ENCODE peak calls at places on chromosomes 11 and 22, in seven cellular contexts. One of them, this sample, is unnamed.

GRCh38 chr11:112661571-112661970 is 299.6 kb upstream of the NCAM1 start:
- DNase-seq in IMR-90: no peak
- DNase-seq in fibroblast of pulmonary artery: no peak
- DNase-seq in sigmoid colon: no peak
- DNase-seq in stromal cell of bone marrow: no peak
- DNase-seq in endodermal cell: no peak
- DNase-seq in HFFc6: no peak
- DNase-seq in this sample: no peak

GRCh38 chr22:37218399-37218770 is 6.1 kb upstream of the SSTR3 start:
- DNase-seq in IMR-90: no peak
- DNase-seq in fibroblast of pulmonary artery: no peak
- DNase-seq in sigmoid colon: no peak
- DNase-seq in stromal cell of bone marrow: no peak
- DNase-seq in endodermal cell: no peak
- DNase-seq in HFFc6: no peak
- DNase-seq in this sample: no peak

GRCh38 chr11:75337195-75337654 is 14.2 kb downstream of the ARRB1 start:
- DNase-seq in IMR-90: peak
- DNase-seq in fibroblast of pulmonary artery: no peak
- DNase-seq in sigmoid colon: peak
- DNase-seq in stromal cell of bone marrow: peak
- DNase-seq in endodermal cell: peak
- DNase-seq in HFFc6: peak
- DNase-seq in this sample: peak

GRCh38 chr11:34086554-34087278 is 18.7 kb upstream of the NAT10 start:
- DNase-seq in IMR-90: peak
- DNase-seq in fibroblast of pulmonary artery: no peak
- DNase-seq in sigmoid colon: no peak
- DNase-seq in stromal cell of bone marrow: no peak
- DNase-seq in endodermal cell: no peak
- DNase-seq in HFFc6: peak
- DNase-seq in this sample: no peak

GRCh38 chr11:62456630-62457029 is 37.8 kb downstream of the SCGB1A1 start:
- DNase-seq in IMR-90: no peak
- DNase-seq in fibroblast of pulmonary artery: no peak
- DNase-seq in sigmoid colon: no peak
- DNase-seq in stromal cell of bone marrow: no peak
- DNase-seq in endodermal cell: peak
- DNase-seq in HFFc6: no peak
- DNase-seq in this sample: no peak

GRCh38 chr11:76861490-76861953 is 804 bp downstream of the ACER3 start:
- DNase-seq in IMR-90: no peak
- DNase-seq in fibroblast of pulmonary artery: no peak
- DNase-seq in sigmoid colon: no peak
- DNase-seq in stromal cell of bone marrow: no peak
- DNase-seq in endodermal cell: peak
- DNase-seq in HFFc6: no peak
- DNase-seq in this sample: no peak

GRCh38 chr11:124886476-124886875 is 11.2 kb downstream of the ROBO4 start:
- DNase-seq in IMR-90: no peak
- DNase-seq in fibroblast of pulmonary artery: no peak
- DNase-seq in sigmoid colon: peak
- DNase-seq in stromal cell of bone marrow: no peak
- DNase-seq in endodermal cell: peak
- DNase-seq in HFFc6: no peak
- DNase-seq in this sample: no peak

GRCh38 chr11:79437274-79437980 is 3.4 kb downstream of the TENM4 start:
- DNase-seq in IMR-90: peak
- DNase-seq in fibroblast of pulmonary artery: no peak
- DNase-seq in sigmoid colon: peak
- DNase-seq in stromal cell of bone marrow: no peak
- DNase-seq in endodermal cell: peak
- DNase-seq in HFFc6: peak
- DNase-seq in this sample: peak

GRCh38 chr11:134686418-134686817 is 274.4 kb upstream of the B3GAT1 start:
- DNase-seq in IMR-90: no peak
- DNase-seq in fibroblast of pulmonary artery: no peak
- DNase-seq in sigmoid colon: no peak
- DNase-seq in stromal cell of bone marrow: no peak
- DNase-seq in endodermal cell: peak
- DNase-seq in HFFc6: no peak
- DNase-seq in this sample: no peak

GRCh38 chr11:73326929-73327811 is 19.1 kb downstream of the ARHGEF17 start:
- DNase-seq in IMR-90: peak
- DNase-seq in fibroblast of pulmonary artery: peak
- DNase-seq in sigmoid colon: no peak
- DNase-seq in stromal cell of bone marrow: no peak
- DNase-seq in endodermal cell: no peak
- DNase-seq in HFFc6: no peak
- DNase-seq in this sample: peak

GRCh38 chr22:19869497-19870152 is 15.0 kb upstream of the GNB1L start:
- DNase-seq in IMR-90: no peak
- DNase-seq in fibroblast of pulmonary artery: no peak
- DNase-seq in sigmoid colon: peak
- DNase-seq in stromal cell of bone marrow: no peak
- DNase-seq in endodermal cell: peak
- DNase-seq in HFFc6: no peak
- DNase-seq in this sample: no peak

GRCh38 chr22:37686002-37686982 is at the start of gene NOL12:
- DNase-seq in IMR-90: peak
- DNase-seq in fibroblast of pulmonary artery: peak
- DNase-seq in sigmoid colon: peak
- DNase-seq in stromal cell of bone marrow: peak
- DNase-seq in endodermal cell: peak
- DNase-seq in HFFc6: peak
- DNase-seq in this sample: peak

GRCh38 chr11:7677071-7677470 is 3.8 kb upstream of the CYB5R2 start:
- DNase-seq in IMR-90: peak
- DNase-seq in fibroblast of pulmonary artery: peak
- DNase-seq in sigmoid colon: no peak
- DNase-seq in stromal cell of bone marrow: no peak
- DNase-seq in endodermal cell: no peak
- DNase-seq in HFFc6: peak
- DNase-seq in this sample: peak

GRCh38 chr22:38435010-38435409 is 20.0 kb downstream of the KCNJ4 start:
- DNase-seq in IMR-90: no peak
- DNase-seq in fibroblast of pulmonary artery: no peak
- DNase-seq in sigmoid colon: no peak
- DNase-seq in stromal cell of bone marrow: no peak
- DNase-seq in endodermal cell: peak
- DNase-seq in HFFc6: no peak
- DNase-seq in this sample: no peak

GRCh38 chr11:68052137-68052873 is 13.5 kb downstream of the TCIRG1 start:
- DNase-seq in IMR-90: no peak
- DNase-seq in fibroblast of pulmonary artery: no peak
- DNase-seq in sigmoid colon: no peak
- DNase-seq in stromal cell of bone marrow: no peak
- DNase-seq in endodermal cell: no peak
- DNase-seq in HFFc6: no peak
- DNase-seq in this sample: no peak

GRCh38 chr22:42357634-42358296 is 74.4 kb downstream of the NFAM1 start:
- DNase-seq in IMR-90: no peak
- DNase-seq in fibroblast of pulmonary artery: no peak
- DNase-seq in sigmoid colon: peak
- DNase-seq in stromal cell of bone marrow: no peak
- DNase-seq in endodermal cell: no peak
- DNase-seq in HFFc6: no peak
- DNase-seq in this sample: no peak

GRCh38 chr11:10566257-10566956 is 2.1 kb downstream of the LYVE1 start:
- DNase-seq in IMR-90: no peak
- DNase-seq in fibroblast of pulmonary artery: no peak
- DNase-seq in sigmoid colon: no peak
- DNase-seq in stromal cell of bone marrow: no peak
- DNase-seq in endodermal cell: no peak
- DNase-seq in HFFc6: no peak
- DNase-seq in this sample: no peak

GRCh38 chr22:38853149-38853548 is 9.3 kb upstream of the NPTXR start:
- DNase-seq in IMR-90: no peak
- DNase-seq in fibroblast of pulmonary artery: no peak
- DNase-seq in sigmoid colon: no peak
- DNase-seq in stromal cell of bone marrow: no peak
- DNase-seq in endodermal cell: no peak
- DNase-seq in HFFc6: no peak
- DNase-seq in this sample: no peak

This sample was measured in fibroblast of the aortic adventitia.